ENCODE peak calls at places on chromosomes 3 and 15, in five cellular contexts. E is A549, D is stomach, V is SK-N-SH, T is tibial nerve. A is an unnamed sample. For H3K4me1, the result is how much of the 10 kb centered on the place peaks cover.

GRCh38 chr15:39698444-39699390 is 83.9 kb downstream of the FSIP1 start:
- DNase-seq in V (no peak), T (no peak), D (no peak), E (no peak), A (no peak)

GRCh38 chr3:72396899-72397298 is 451.3 kb downstream of the SHQ1 start:
- DNase-seq in V (no peak), E (no peak), T (no peak), D (no peak), A (no peak)

GRCh38 chr3:56251343-56251945 is 216.8 kb downstream of the ERC2 start:
- DNase-seq in E (peak), D (peak), T (peak), V (peak), A (no peak)

GRCh38 chr3:52367891-52368880 is 52.1 kb downstream of the DNAH1 start:
- DNase-seq in T (no peak), D (no peak), E (no peak), V (no peak), A (no peak)

GRCh38 chr3:193207290-193207689 is 33.7 kb upstream of the PLAAT1 start:
- DNase-seq in E (no peak), V (no peak), D (no peak), T (no peak), A (no peak)

GRCh38 chr3:196778755-196779154 is 39.1 kb downstream of the PAK2 start:
- DNase-seq in D (no peak), T (no peak), E (no peak), V (no peak), A (no peak)

GRCh38 chr3:101690972-101691371 is 4.5 kb upstream of the RPL24 start:
- DNase-seq in V (no peak), D (no peak), E (no peak), T (no peak), A (no peak)

GRCh38 chr3:30549600-30549999 is 56.8 kb upstream of the TGFBR2 start:
- DNase-seq in T (no peak), D (no peak), V (no peak), E (no peak), A (no peak)

GRCh38 chr15:51229907-51230328 is 108.5 kb downstream of the CYP19A1 start:
- DNase-seq in V (peak), E (peak), D (no peak), T (peak), A (no peak)

GRCh38 chr3:15638891-15639262 is 37.3 kb downstream of the BTD start:
- DNase-seq in E (no peak), V (no peak), D (no peak), T (no peak), A (no peak)

GRCh38 chr3:17110665-17111396 is 226.1 kb downstream of the PLCL2 start:
- DNase-seq in E (no peak), V (no peak), D (no peak), T (no peak), A (no peak)

GRCh38 chr15:57580866-57581265 is 10.8 kb upstream of the MYZAP start:
- DNase-seq in V (no peak), E (no peak), D (no peak), T (no peak), A (no peak)

GRCh38 chr15:71804226-71804625 is 6.1 kb upstream of the NR2E3 start:
- DNase-seq in D (no peak), V (no peak), E (no peak), T (no peak), A (no peak)

GRCh38 chr3:122975924-122976293 is 51.7 kb downstream of the SEMA5B start:
- DNase-seq in V (no peak), T (no peak), D (no peak), E (no peak), A (no peak)

GRCh38 chr15:38612159-38612863 is 47.7 kb upstream of the RASGRP1 start:
- DNase-seq in T (no peak), D (no peak), V (no peak), E (no peak), A (no peak)

GRCh38 chr3:70982274-70982673 is 601.3 kb downstream of the FOXP1 start:
- DNase-seq in V (no peak), D (no peak), T (no peak), E (no peak), A (no peak)

GRCh38 chr15:69452702-69453513 is at the start of gene RPLP1:
- DNase-seq in E (peak), T (peak), V (peak), D (peak), A (peak)

GRCh38 chr3:175951047-175951694 is 1092.0 kb downstream of the NAALADL2 start:
- DNase-seq in V (no peak), D (no peak), E (no peak), T (no peak), A (no peak)

GRCh38 chr3:112926000-112926399 is 48.9 kb downstream of the CD200R1 start:
- DNase-seq in D (no peak), V (no peak), T (no peak), E (no peak), A (no peak)

GRCh38 chr15:81886586-81886985 is 159.2 kb downstream of the MEX3B start:
- DNase-seq in E (no peak), V (no peak), D (no peak), T (no peak), A (no peak)

GRCh38 chr3:129650256-129650872 is 43.9 kb upstream of the PLXND1 start:
- DNase-seq in V (peak), T (peak), D (peak), E (peak), A (peak)

GRCh38 chr15:39552546-39552945 is 28.3 kb upstream of the THBS1 start:
- DNase-seq in D (no peak), E (no peak), T (no peak), V (no peak), A (no peak)

GRCh38 chr3:139260041-139260486 is 83.8 kb upstream of the MRPS22 start:
- DNase-seq in E (no peak), D (no peak), T (no peak), V (no peak), A (no peak)

GRCh38 chr3:10554746-10555145 is 49.4 kb upstream of the ATP2B2 start:
- DNase-seq in D (no peak), E (no peak), V (no peak), T (no peak), A (no peak)

GRCh38 chr15:100131321-100132224 is 210.2 kb downstream of the ADAMTS17 start:
- DNase-seq in T (no peak), V (no peak), E (peak), D (peak), A (no peak)

GRCh38 chr3:42052867-42053351 is 38.2 kb upstream of the TRAK1 start:
- DNase-seq in T (no peak), E (no peak), V (no peak), D (no peak), A (no peak)

GRCh38 chr3:172980849-172981248 is 160.2 kb downstream of the SPATA16 start:
- DNase-seq in V (no peak), D (no peak), E (no peak), T (no peak), A (no peak)

GRCh38 chr3:152302521-152303021 is 33.8 kb downstream of the MBNL1 start:
- DNase-seq in D (no peak), T (no peak), E (no peak), V (no peak), A (peak)

GRCh38 chr3:11476814-11477213 is 166.9 kb downstream of the VGLL4 start:
- DNase-seq in T (no peak), D (no peak), V (no peak), E (no peak), A (no peak)

GRCh38 chr15:60005352-60006202 is 1.5 kb downstream of the FOXB1 start:
- DNase-seq in V (peak), T (no peak), E (no peak), D (no peak), A (no peak)

GRCh38 chr3:44984335-44984734 is 8.3 kb downstream of the EXOSC7 start:
- DNase-seq in V (no peak), E (no peak), D (no peak), T (no peak), A (no peak)

GRCh38 chr15:84811151-84811550 is 6.0 kb upstream of the ALPK3 start:
- DNase-seq in D (no peak), E (no peak), V (no peak), T (no peak), A (no peak)

GRCh38 chr3:145243875-145244274 is 917.1 kb downstream of the PLOD2 start:
- DNase-seq in T (no peak), V (no peak), E (no peak), D (no peak), A (no peak)

GRCh38 chr15:38254065-38254883 is 1.6 kb downstream of the SPRED1 start:
- DNase-seq in E (peak), D (peak), T (peak), V (peak), A (no peak)

GRCh38 chr3:177523991-177524438 is 326.7 kb upstream of the TBL1XR1 start:
- DNase-seq in T (no peak), D (no peak), E (no peak), V (no peak), A (no peak)

GRCh38 chr3:111454551-111454950 is 87.4 kb upstream of the CD96 start:
- DNase-seq in D (no peak), E (no peak), T (no peak), V (no peak), A (no peak)

GRCh38 chr3:194686414-194686815 is 732 bp downstream of the FAM43A start:
- DNase-seq in D (no peak), E (no peak), V (no peak), T (no peak), A (no peak)
- H3K4me1 ChIP-seq in D (half or more), E (under half), V (under half), T (under half), A (under half)

GRCh38 chr3:64913515-64913914 is 225.7 kb upstream of the ADAMTS9 start:
- DNase-seq in V (no peak), E (no peak), D (no peak), T (no peak), A (no peak)

GRCh38 chr3:64911138-64911537 is 223.3 kb upstream of the ADAMTS9 start:
- DNase-seq in D (no peak), V (no peak), T (no peak), E (no peak), A (no peak)

GRCh38 chr3:64909011-64909410 is 221.2 kb upstream of the ADAMTS9 start:
- DNase-seq in D (no peak), T (no peak), V (no peak), E (no peak), A (no peak)

GRCh38 chr3:64908292-64908691 is 220.5 kb upstream of the ADAMTS9 start:
- DNase-seq in D (no peak), T (no peak), E (no peak), V (no peak), A (no peak)

GRCh38 chr3:64909757-64910475 is 222.1 kb upstream of the ADAMTS9 start:
- DNase-seq in V (no peak), T (no peak), D (no peak), E (no peak), A (no peak)
- H3K27ac ChIP-seq in V (no peak), T (no peak), D (no peak), E (no peak), A (no peak)

DNA sequence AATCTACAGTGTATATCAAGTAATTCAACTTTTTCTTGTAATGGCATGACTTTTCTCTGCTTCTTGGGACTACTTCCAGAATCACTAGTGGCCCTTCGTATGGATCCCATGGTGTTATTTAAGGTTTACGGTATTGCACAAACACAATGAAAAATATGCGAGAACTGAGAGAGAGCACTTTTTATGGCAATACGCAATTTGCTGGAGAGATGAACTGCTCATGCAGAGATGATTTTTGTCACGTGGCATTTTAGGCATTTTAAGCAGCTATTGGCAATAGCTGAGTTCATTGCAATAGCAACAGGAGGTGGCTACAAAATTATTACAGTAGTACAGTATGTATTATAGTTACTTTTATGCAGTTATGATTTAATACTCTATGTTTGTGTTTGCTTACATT is 294.0 kb downstream of the UBE2E2 start:
- DNase-seq in T (no peak), V (no peak), D (no peak), E (no peak), A (no peak)
- TF ChIP-seq EP300 in T (no peak), V (no peak), D (no peak), E (no peak), A (no peak)

GRCh38 chr3:40096561-40097506 is 212.7 kb upstream of the EIF1B start:
- DNase-seq in D (peak), E (no peak), T (no peak), V (no peak), A (no peak)
- H3K4me1 ChIP-seq in D (under half), E (under half), T (under half), V (under half), A (under half)

GRCh38 chr3:191430103-191430502 is 30.9 kb upstream of the PYDC2 start:
- DNase-seq in V (no peak), T (no peak), D (no peak), E (no peak), A (no peak)

GRCh38 chr3:191432162-191432561 is 28.8 kb upstream of the PYDC2 start:
- DNase-seq in E (no peak), V (no peak), D (no peak), T (no peak), A (no peak)

GRCh38 chr3:191434036-191434435 is 26.9 kb upstream of the PYDC2 start:
- DNase-seq in T (no peak), E (no peak), V (no peak), D (no peak), A (no peak)

GRCh38 chr3:191428177-191428576 is 32.8 kb upstream of the PYDC2 start:
- DNase-seq in V (no peak), T (no peak), D (no peak), E (no peak), A (no peak)

GRCh38 chr3:191431160-191431822 is 29.7 kb upstream of the PYDC2 start:
- DNase-seq in E (no peak), T (no peak), V (no peak), D (no peak), A (no peak)
- H3K27ac ChIP-seq in E (no peak), T (no peak), V (no peak), D (no peak), A (no peak)